ENCODE peak calls at places on chromosome 14, in four cellular contexts. B is endodermal cell, T is fibroblast of pulmonary artery, O is ascending aorta. G is an unnamed sample.

GRCh38 chr14:64755661-64756265 is 51.5 kb downstream of the PLEKHG3 start:
- DNase-seq in B (no peak), T (peak), O (no peak), G (peak)

GRCh38 chr14:92963301-92964123 is 40.6 kb downstream of the CHGA start:
- DNase-seq in B (no peak), T (no peak), O (no peak), G (no peak)

GRCh38 chr14:34982421-34983147 is at the start of gene SRP54:
- DNase-seq in B (peak), T (peak), O (peak), G (peak)

GRCh38 chr14:105087308-105087962 is 22.2 kb upstream of the GPR132 start:
- DNase-seq in B (peak), T (peak), O (peak), G (peak)

GRCh38 chr14:89215166-89215940 is 201.7 kb downstream of the FOXN3 start:
- DNase-seq in B (no peak), T (no peak), O (no peak), G (peak)

GRCh38 chr14:47674148-47674545 is 1.3 kb downstream of the MDGA2 start:
- DNase-seq in B (peak), T (no peak), O (no peak), G (no peak)

GRCh38 chr14:33699300-33699699 is 251.6 kb downstream of the EGLN3 start:
- DNase-seq in B (no peak), T (no peak), O (no peak), G (no peak)

GRCh38 chr14:91279354-91279753 is 34.9 kb upstream of the GPR68 start:
- DNase-seq in B (no peak), T (no peak), O (no peak), G (no peak)

GRCh38 chr14:77181603-77182437 is at the start of gene TMEM63C:
- DNase-seq in B (peak), T (no peak), O (no peak), G (no peak)

GRCh38 chr14:81834308-81834707 is 300.7 kb upstream of the SEL1L start:
- DNase-seq in B (no peak), T (no peak), O (no peak), G (no peak)

GRCh38 chr14:69647216-69647615 is 35.8 kb downstream of the SUSD6 start:
- DNase-seq in B (no peak), T (no peak), O (no peak), G (no peak)

GRCh38 chr14:55834390-55834789 is 254.4 kb downstream of the KTN1 start:
- DNase-seq in B (no peak), T (no peak), O (no peak), G (no peak)

GRCh38 chr14:89504084-89504483 is 87.1 kb upstream of the FOXN3 start:
- DNase-seq in B (no peak), T (no peak), O (no peak), G (peak)

GRCh38 chr14:18688346-18688745 is 87.4 kb downstream of the OR11H12 start:
- DNase-seq in B (no peak), T (no peak), O (no peak), G (no peak)

GRCh38 chr14:59251811-59252771 is 63.6 kb downstream of the DAAM1 start:
- DNase-seq in B (no peak), T (peak), O (no peak), G (peak)

GRCh38 chr14:90383731-90384542 is 12.9 kb upstream of the CALM1 start:
- DNase-seq in B (peak), T (peak), O (peak), G (peak)

GRCh38 chr14:88613552-88614010 is 50.7 kb downstream of the ZC3H14 start:
- DNase-seq in B (no peak), T (peak), O (no peak), G (peak)

GRCh38 chr14:44291516-44291915 is 215.6 kb downstream of the FSCB start:
- DNase-seq in B (no peak), T (no peak), O (no peak), G (no peak)

GRCh38 chr14:91996951-91997371 is 42.9 kb downstream of the TRIP11 start:
- DNase-seq in B (no peak), T (peak), O (no peak), G (peak)

GRCh38 chr14:24411468-24412454 is 13.0 kb downstream of the NYNRIN start:
- DNase-seq in B (peak), T (peak), O (no peak), G (peak)

GRCh38 chr14:104595116-104595675 is 9.4 kb downstream of the TMEM179 start:
- DNase-seq in B (no peak), T (no peak), O (no peak), G (no peak)

GRCh38 chr14:92352158-92352985 is 29.4 kb downstream of the SLC24A4 start:
- DNase-seq in B (peak), T (peak), O (no peak), G (peak)

GRCh38 chr14:105851716-105852377 is 325.5 kb downstream of the TMEM121 start:
- DNase-seq in B (peak), T (no peak), O (no peak), G (no peak)

GRCh38 chr14:30339311-30339901 is 219.6 kb upstream of the G2E3 start:
- DNase-seq in B (no peak), T (no peak), O (no peak), G (no peak)

GRCh38 chr14:65069874-65070709 is 32.2 kb downstream of the MAX start:
- DNase-seq in B (no peak), T (no peak), O (no peak), G (no peak)

GRCh38 chr14:75427126-75427481 is 718 bp upstream of the JDP2 start:
- DNase-seq in B (peak), T (no peak), O (no peak), G (no peak)

GRCh38 chr14:75429562-75429961 is 1.7 kb downstream of the JDP2 start:
- DNase-seq in B (no peak), T (no peak), O (no peak), G (no peak)

GRCh38 chr14:75428230-75429104 is 645 bp downstream of the JDP2 start:
- DNase-seq in B (peak), T (peak), O (no peak), G (peak)

GRCh38 chr14:75426332-75427125 is 1.3 kb upstream of the JDP2 start:
- DNase-seq in B (no peak), T (no peak), O (no peak), G (no peak)

GRCh38 chr14:75427482-75428229 is at the start of gene JDP2:
- DNase-seq in B (peak), T (peak), O (peak), G (peak)
- TF ChIP-seq CTCF in B (peak), T (no peak), O (peak), G (no peak)

GRCh38 chr14:75431011-75431410 is 3.2 kb downstream of the JDP2 start:
- DNase-seq in B (no peak), T (no peak), O (no peak), G (no peak)

GRCh38 chr14:75430106-75430505 is 2.3 kb downstream of the JDP2 start:
- DNase-seq in B (no peak), T (peak), O (no peak), G (peak)

GRCh38 chr14:75432406-75432805 is 4.6 kb downstream of the JDP2 start:
- DNase-seq in B (no peak), T (no peak), O (no peak), G (no peak)

GRCh38 chr14:75431827-75432226 is 4.0 kb downstream of the JDP2 start:
- DNase-seq in B (no peak), T (no peak), O (no peak), G (no peak)

DNA sequence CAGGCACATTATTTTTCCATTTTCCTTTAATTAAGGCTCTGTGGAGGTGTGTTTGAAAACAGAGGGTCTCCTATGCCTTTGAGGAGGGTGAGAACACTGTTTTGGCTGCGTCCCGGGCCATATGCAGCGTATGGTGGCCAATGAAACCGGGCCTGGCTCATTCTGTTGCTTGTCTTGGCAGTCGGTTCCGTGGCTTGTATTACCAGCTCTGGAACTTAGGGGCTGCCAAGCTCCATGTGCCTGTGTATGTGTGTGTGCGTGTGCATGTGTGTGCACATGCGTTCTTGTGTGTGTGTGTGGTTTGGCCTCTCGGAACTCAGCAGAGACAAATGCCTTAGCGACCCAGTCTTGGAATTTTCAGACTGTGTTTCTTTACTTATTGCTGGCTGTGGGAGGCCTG is 2.7 kb downstream of the JDP2 start:
- DNase-seq in B (no peak), T (peak), O (no peak), G (peak)
- H3K4me3 ChIP-seq in B (peak), T (peak), O (peak), G (peak)

GRCh38 chr14:74302634-74303569 is at the start of gene ABCD4:
- DNase-seq in B (peak), T (peak), O (peak), G (peak)
- TF ChIP-seq CTCF in B (peak), T (peak), O (peak), G (peak)

GRCh38 chr14:22567437-22567836 is 21.6 kb downstream of the DAD1 start:
- DNase-seq in B (no peak), T (no peak), O (no peak), G (no peak)
- H3K4me3 ChIP-seq in B (no peak), T (no peak), O (no peak), G (no peak)

DNA sequence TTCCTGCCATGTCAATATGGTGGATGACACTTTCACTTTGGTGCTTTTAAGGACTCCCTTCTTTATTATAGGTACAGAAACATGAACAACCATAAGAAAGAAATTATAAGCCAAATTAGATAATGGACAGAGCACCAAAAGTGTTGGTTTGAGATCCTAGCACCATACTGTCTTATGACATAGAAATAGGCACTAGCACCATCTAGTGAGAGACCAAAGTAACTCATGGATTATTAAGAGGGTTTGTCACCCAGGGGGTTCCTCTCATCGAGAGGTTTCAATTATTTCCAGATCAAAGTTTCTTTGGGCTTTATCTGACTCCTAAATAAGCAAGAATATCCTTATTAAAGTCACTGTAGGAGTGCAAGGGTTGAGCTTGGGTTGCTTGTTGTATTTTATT is 153.0 kb upstream of the DIO2 start:
- DNase-seq in B (no peak), T (peak), O (no peak), G (peak)
- TF ChIP-seq CTCF in B (peak), T (peak), O (no peak), G (peak)

GRCh38 chr14:83894519-83894918 is 1635.4 kb upstream of the FLRT2 start:
- DNase-seq in B (no peak), T (no peak), O (no peak), G (no peak)
- H3K4me3 ChIP-seq in B (no peak), T (no peak), O (no peak), G (no peak)

GRCh38 chr14:102235275-102235897 is 69.6 kb downstream of the MOK start:
- DNase-seq in B (peak), T (peak), O (peak), G (peak)
- TF ChIP-seq CTCF in B (peak), T (peak), O (peak), G (peak)

DNA sequence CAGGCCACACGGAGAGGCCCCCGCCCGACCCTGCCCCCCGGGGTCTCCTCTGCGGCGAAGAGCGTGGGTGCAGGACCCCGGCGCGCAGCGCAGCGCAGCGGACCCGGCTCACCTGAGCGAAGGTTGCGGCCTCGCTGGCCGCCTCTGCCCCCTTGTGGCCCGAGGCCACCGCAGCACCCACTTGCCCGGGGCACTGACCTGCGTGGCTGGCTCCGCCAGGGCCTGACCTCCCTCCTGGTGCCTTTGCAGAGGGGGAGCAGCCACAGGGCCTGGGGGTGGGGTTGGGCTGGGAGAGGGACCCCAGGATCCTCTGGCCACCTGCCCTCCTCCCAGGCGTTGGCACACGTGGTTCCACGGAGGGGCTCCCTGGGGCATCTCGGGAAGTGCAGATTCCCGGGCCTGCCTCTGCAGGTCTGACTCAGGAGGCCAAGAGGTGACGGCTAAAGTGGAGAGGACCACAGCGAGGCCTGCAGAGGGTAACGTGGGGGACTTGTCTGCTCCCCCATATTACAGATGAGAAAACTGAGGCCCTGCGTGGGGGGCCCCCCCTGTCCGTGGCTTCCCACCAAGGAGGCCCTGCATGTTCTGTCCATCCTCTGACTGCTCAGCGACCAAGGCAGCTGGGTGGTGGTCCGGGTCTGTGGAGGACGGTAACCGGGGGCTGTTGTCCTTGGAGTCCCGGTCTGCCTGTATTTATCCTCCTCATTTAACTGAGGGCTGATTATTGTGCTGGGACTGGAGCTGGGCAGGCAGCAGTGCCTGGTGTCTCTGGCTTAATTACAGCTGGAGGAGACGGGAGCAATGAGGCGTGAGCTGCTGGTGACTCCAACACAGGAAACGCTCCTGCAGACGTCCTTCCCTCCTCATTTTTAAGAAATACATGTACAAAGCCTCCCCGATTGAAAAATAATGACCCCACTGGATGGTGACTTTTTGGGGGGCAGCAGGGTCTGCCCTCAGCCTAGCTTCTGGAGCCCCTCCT is 67.9 kb upstream of the BEGAIN start:
- DNase-seq in B (peak), T (no peak), O (no peak), G (no peak)
- H3K4me3 ChIP-seq in B (no peak), T (no peak), O (no peak), G (no peak)

DNA sequence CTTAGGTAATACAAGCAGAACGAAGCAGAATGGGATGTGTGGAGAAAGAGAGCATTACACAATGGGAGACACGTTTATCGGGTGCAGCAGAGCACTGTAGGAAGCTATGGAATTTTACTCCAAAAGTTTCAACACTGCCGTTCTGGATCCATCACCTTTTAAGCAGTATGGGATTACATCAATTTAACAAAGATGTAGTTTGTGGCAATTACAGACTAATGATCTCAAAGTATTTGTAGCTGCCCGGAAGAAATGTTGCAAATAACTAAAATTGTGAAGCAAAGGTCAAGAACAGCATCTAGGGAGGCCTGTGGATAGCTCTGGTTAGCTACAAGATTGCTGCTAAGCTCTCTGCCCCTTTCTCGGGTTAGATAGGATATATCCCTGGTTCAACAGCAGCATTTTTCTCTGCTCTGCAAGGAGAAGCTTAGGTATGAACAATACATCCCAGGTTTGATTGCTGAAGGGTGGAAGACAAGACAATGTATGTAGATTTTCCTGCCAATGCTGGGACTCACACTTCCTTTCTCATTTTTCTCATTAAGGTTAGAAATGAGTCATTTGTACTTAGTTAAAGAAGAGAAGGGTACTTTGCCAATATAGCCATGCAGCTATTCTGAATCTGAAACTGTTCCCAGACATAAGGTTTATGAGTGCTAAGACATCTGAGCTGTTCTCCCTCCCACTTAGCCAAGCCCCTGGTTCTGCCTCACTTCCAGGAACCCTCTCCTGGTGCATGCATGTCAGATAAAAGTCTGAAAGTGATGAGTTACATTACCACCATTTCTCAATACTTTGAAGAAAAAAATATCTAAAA is 75.0 kb upstream of the HIF1A start:
- DNase-seq in B (no peak), T (peak), O (no peak), G (peak)
- TF ChIP-seq CTCF in B (no peak), T (peak), O (no peak), G (no peak)